ENCODE peak calls at places on chromosomes 16 and 17, in five cellular contexts. P is A549, X is HCT116, B is left ventricle myocardium inferior, K is body of pancreas. M is an unnamed sample.

GRCh38 chr17:55734128-55734781 is 11.6 kb upstream of the TMEM100 start:
- DNase-seq in P (no peak), X (no peak), B (no peak), K (no peak), M (no peak)

GRCh38 chr17:47733047-47733413 is at the start of gene TBX21:
- DNase-seq in X (peak; percentile 44), K (peak; percentile 78), P (peak; percentile 90), B (peak; percentile 57), M (peak; percentile 51)

GRCh38 chr17:80065478-80066170 is 29.2 kb downstream of the CCDC40 start:
- DNase-seq in K (no peak), P (no peak), B (no peak), X (no peak), M (no peak)

GRCh38 chr16:88864099-88864498 is 2.4 kb downstream of the PABPN1L start:
- DNase-seq in K (no peak), P (no peak), X (no peak), B (no peak), M (no peak)

GRCh38 chr17:80986816-80987480 is 4.7 kb upstream of the CHMP6 start:
- DNase-seq in P (no peak), X (no peak), K (no peak), B (no peak), M (no peak)

GRCh38 chr17:58215685-58216084 is 3.4 kb downstream of the MKS1 start:
- DNase-seq in K (no peak), B (no peak), X (no peak), P (no peak), M (no peak)

GRCh38 chr16:11147033-11147848 is 108.8 kb downstream of the SOCS1 start:
- DNase-seq in B (no peak), P (no peak), X (no peak), K (no peak), M (no peak)

GRCh38 chr17:75082683-75083082 is 5.1 kb upstream of the SLC16A5 start:
- DNase-seq in X (no peak), P (no peak), K (no peak), B (no peak), M (no peak)

GRCh38 chr17:258045-258734 is 76.7 kb upstream of the DOC2B start:
- DNase-seq in K (no peak), X (no peak), P (no peak), B (no peak), M (no peak)

GRCh38 chr16:50367777-50368409 is 895 bp downstream of the BRD7 start:
- DNase-seq in B (no peak), X (no peak), P (no peak), K (no peak), M (no peak)

GRCh38 chr17:67500261-67500660 is 123.2 kb downstream of the PITPNC1 start:
- DNase-seq in X (no peak), K (no peak), B (no peak), P (no peak), M (no peak)

GRCh38 chr16:58128721-58129096 is 472 bp downstream of the CFAP20 start:
- DNase-seq in X (no peak), B (peak; percentile 15), P (no peak), K (no peak), M (no peak)

GRCh38 chr17:6823011-6823442 is 8.5 kb downstream of the TEKT1 start:
- DNase-seq in X (no peak), K (no peak), B (no peak), P (no peak), M (no peak)

GRCh38 chr16:19424478-19424877 is 6.8 kb downstream of the TMC5 start:
- DNase-seq in K (no peak), X (no peak), B (no peak), P (no peak), M (no peak)

GRCh38 chr16:58331024-58331707 is 36.3 kb upstream of the PRSS54 start:
- DNase-seq in B (no peak), X (no peak), K (no peak), P (no peak), M (no peak)

DNA sequence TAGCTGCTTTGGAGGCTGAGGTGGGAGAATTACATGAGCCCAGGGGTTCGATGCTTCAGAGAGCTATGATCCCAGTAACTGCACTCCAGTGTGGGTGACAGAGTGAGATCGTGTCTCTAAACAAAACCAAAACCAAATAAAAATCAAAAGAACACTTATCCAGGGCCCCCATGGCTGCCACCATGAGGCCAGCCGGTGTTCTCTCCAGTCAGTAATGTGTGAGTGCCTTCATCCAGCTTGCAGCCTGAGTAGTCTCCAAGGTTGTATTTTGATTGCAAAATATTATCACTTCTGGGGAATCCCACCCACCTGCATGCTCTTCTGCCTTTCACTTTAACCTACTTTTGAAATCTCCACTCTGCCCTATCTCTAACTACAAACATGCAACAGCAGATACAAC is 221.0 kb upstream of the WSB1 start:
- DNase-seq in B (no peak), K (no peak), X (no peak), P (no peak), M (no peak)
- H3K9me3 ChIP-seq in B (no peaks in the 10 kb centered on the region), K (no peaks in the 10 kb centered on the region), X (no peaks in the 10 kb centered on the region), P (no peaks in the 10 kb centered on the region), M (peaks cover 5% of the 10 kb centered on the region)

GRCh38 chr17:78840780-78841611 is at the start of gene USP36:
- DNase-seq in B (peak; percentile 100), K (peak; percentile 100), X (peak; percentile 100), P (peak; percentile 98), M (peak; percentile 99)
- TF ChIP-seq CTCF in B (no peak), K (peak; percentile 70), X (no peak), P (no peak), M (peak; percentile 2)

GRCh38 chr16:30760577-30761426 is 1.1 kb downstream of the CFAP119 start:
- DNase-seq in P (no peak), B (no peak), X (no peak), K (no peak), M (no peak)
- H3K27ac ChIP-seq in P (peak overlapping the region; percentile 82), B (no peak overlapping the region), X (peak overlapping the region; percentile 75), K (peak overlapping the region; percentile 88), M (no peak overlapping the region)

GRCh38 chr16:920722-921121 is 50.1 kb downstream of the LMF1 start:
- DNase-seq in P (no peak), B (peak; percentile 35), X (no peak), K (peak; percentile 23), M (no peak)
- H3K9me3 ChIP-seq in P (peaks cover 5% of the 10 kb centered on the region), B (peaks cover 6% of the 10 kb centered on the region), X (no peaks in the 10 kb centered on the region), K (no peaks in the 10 kb centered on the region), M (no peaks in the 10 kb centered on the region)

GRCh38 chr16:1773703-1774455 is 945 bp upstream of the MRPS34 start:
- DNase-seq in P (no peak), K (no peak), B (no peak), X (no peak), M (peak; percentile 53)
- TF ChIP-seq CTCF in P (no peak), K (no peak), B (no peak), X (no peak), M (no peak)

GRCh38 chr17:40063034-40063765 is 435 bp downstream of the THRA start:
- DNase-seq in B (peak; percentile 50), X (no peak), K (peak; percentile 58), P (no peak), M (peak; percentile 62)

GRCh38 chr17:40067710-40068109 is 4.9 kb downstream of the THRA start:
- DNase-seq in K (no peak), P (no peak), B (no peak), X (no peak), M (no peak)

GRCh38 chr17:40063915-40064531 is 1.3 kb downstream of the THRA start:
- DNase-seq in P (no peak), X (no peak), B (no peak), K (no peak), M (no peak)

GRCh38 chr17:40065771-40066510 is 3.2 kb downstream of the THRA start:
- DNase-seq in X (no peak), K (no peak), B (no peak), P (no peak), M (no peak)

DNA sequence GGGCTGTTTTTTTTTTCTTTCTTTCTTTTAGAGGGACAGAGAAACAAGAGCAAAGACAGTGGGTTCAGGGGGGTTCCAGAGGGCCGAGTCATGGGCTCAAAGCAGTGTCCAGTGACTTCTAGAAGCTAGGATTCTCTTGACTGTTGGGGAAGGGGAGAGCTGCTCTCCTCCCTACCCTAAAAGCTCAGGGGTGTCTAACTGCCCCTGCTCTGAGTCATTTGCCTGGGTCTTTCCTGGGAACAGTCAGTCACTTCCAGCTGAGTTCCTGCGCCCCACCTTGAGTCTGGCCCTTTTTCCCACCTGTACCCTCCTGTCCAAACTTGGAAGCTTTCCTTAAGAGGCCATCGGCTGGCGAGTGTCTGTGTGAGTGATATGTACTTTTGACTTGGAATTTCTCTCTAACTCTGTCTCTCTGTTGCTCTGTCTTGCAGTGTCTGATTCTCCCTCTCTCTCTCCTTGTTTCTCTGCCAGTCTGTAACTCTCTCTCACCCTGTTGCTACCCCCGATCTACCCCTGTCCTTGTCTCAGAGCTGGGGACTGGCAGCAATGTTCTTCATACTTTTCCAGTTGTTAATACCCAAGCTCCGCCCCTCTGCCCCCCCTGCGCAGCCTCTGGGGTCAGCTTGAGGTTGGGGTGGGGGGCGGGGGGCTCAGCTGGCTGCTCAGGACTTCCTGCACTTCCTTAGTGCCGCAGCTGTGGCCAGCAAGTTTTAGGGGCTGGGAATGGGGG is 2.4 kb downstream of the THRA start:
- DNase-seq in X (no peak), K (no peak), P (no peak), B (peak; percentile 37), M (no peak)
- H3K27ac ChIP-seq in X (no peak overlapping the region), K (peak overlapping the region; percentile 98), P (peak overlapping the region; percentile 92), B (peak overlapping the region; percentile 100), M (peak overlapping the region; percentile 73)

GRCh38 chr16:26658486-26658885 is 408.2 kb upstream of the C16orf82 start:
- DNase-seq in P (no peak), K (no peak), B (no peak), X (no peak), M (no peak)
- H3K9me3 ChIP-seq in P (no peaks in the 10 kb centered on the region), K (no peaks in the 10 kb centered on the region), B (peaks cover 13% of the 10 kb centered on the region), X (no peaks in the 10 kb centered on the region), M (peaks cover 2% of the 10 kb centered on the region)

M was measured in lung.